ENCODE peak calls at places on chromosomes 16 and 17, in seven cellular contexts. K, X, D, E, A, F and L are unnamed samples.

GRCh38 chr17:16377804-16378400 is 3.0 kb upstream of the UBB start:
- DNase-seq in K (peak), X (no peak), D (no peak), E (no peak), A (peak), F (no peak), L (no peak)

GRCh38 chr16:31064882-31065461 is 9.1 kb downstream of the ZNF668 start:
- DNase-seq in K (peak), X (no peak), D (peak), E (no peak), A (peak), F (peak), L (peak)

GRCh38 chr17:81514735-81515529 is 2.3 kb upstream of the ACTG1 start:
- DNase-seq in K (peak), X (no peak), D (no peak), E (no peak), A (peak), F (peak), L (no peak)

GRCh38 chr16:68370921-68371651 is 60.3 kb downstream of the PRMT7 start:
- DNase-seq in K (no peak), X (no peak), D (no peak), E (no peak), A (no peak), F (no peak), L (no peak)

GRCh38 chr16:88770459-88771293 is 14.3 kb downstream of the PIEZO1 start:
- DNase-seq in K (peak), X (no peak), D (peak), E (no peak), A (no peak), F (no peak), L (no peak)

GRCh38 chr17:45775576-45776011 is 8.5 kb upstream of the CRHR1 start:
- DNase-seq in K (no peak), X (no peak), D (no peak), E (peak), A (no peak), F (no peak), L (no peak)

GRCh38 chr17:28042721-28043291 is 329 bp downstream of the NLK start:
- DNase-seq in K (no peak), X (no peak), D (no peak), E (no peak), A (no peak), F (no peak), L (no peak)

GRCh38 chr16:62010186-62010585 is 26.1 kb downstream of the CDH8 start:
- DNase-seq in K (no peak), X (no peak), D (no peak), E (no peak), A (no peak), F (no peak), L (no peak)

GRCh38 chr17:74699236-74699635 is 13.5 kb downstream of the CD300LF start:
- DNase-seq in K (no peak), X (no peak), D (no peak), E (peak), A (no peak), F (no peak), L (no peak)

GRCh38 chr17:3157218-3157617 is 29.9 kb upstream of the OR1G1 start:
- DNase-seq in K (no peak), X (no peak), D (no peak), E (no peak), A (no peak), F (no peak), L (no peak)

GRCh38 chr17:78010759-78011158 is 52.3 kb downstream of the TNRC6C start:
- DNase-seq in K (no peak), X (no peak), D (no peak), E (no peak), A (no peak), F (no peak), L (no peak)

GRCh38 chr17:42679001-42679491 is 2.3 kb upstream of the PLEKHH3 start:
- DNase-seq in K (peak), X (no peak), D (no peak), E (peak), A (no peak), F (no peak), L (no peak)

GRCh38 chr16:56812884-56813283 is 52.1 kb upstream of the SLC12A3 start:
- DNase-seq in K (peak), X (no peak), D (no peak), E (no peak), A (peak), F (no peak), L (no peak)

GRCh38 chr17:19618015-19618414 is 30.5 kb upstream of the ALDH3A2 start:
- DNase-seq in K (no peak), X (no peak), D (no peak), E (no peak), A (no peak), F (no peak), L (no peak)

GRCh38 chr16:73565925-73566324 is 518.0 kb upstream of the ZFHX3 start:
- DNase-seq in K (no peak), X (no peak), D (no peak), E (no peak), A (no peak), F (no peak), L (no peak)

GRCh38 chr16:2056077-2056476 is 8.3 kb downstream of the TSC2 start:
- DNase-seq in K (no peak), X (no peak), D (no peak), E (no peak), A (no peak), F (no peak), L (no peak)

GRCh38 chr16:31487720-31488629 is 5.1 kb downstream of the SLC5A2 start:
- DNase-seq in K (peak), X (no peak), D (no peak), E (no peak), A (no peak), F (no peak), L (no peak)

GRCh38 chr16:67406628-67407027 is 9.6 kb downstream of the ZDHHC1 start:
- DNase-seq in K (peak), X (no peak), D (peak), E (no peak), A (peak), F (peak), L (peak)